ENCODE peak calls at places on chromosomes 1 and 21, in four cellular contexts. One of them, this sample, is unnamed.

GRCh38 chr1:202107321-202107761 is 15.4 kb upstream of the GPR37L1 start:
- DNase-seq in Calu3: peak
- DNase-seq in activated CD8-positive, alpha-beta T cell treated with anti-CD3 and anti-CD28 coated beads for 36 hours: no peak
- DNase-seq in fibroblast of lung: no peak
- DNase-seq in this sample: no peak

GRCh38 chr1:45864765-45865164 is 61.4 kb downstream of the MAST2 start:
- DNase-seq in Calu3: no peak
- DNase-seq in activated CD8-positive, alpha-beta T cell treated with anti-CD3 and anti-CD28 coated beads for 36 hours: no peak
- DNase-seq in fibroblast of lung: peak
- DNase-seq in this sample: no peak

GRCh38 chr1:203657735-203658134 is 31.1 kb downstream of the ATP2B4 start:
- DNase-seq in Calu3: no peak
- DNase-seq in activated CD8-positive, alpha-beta T cell treated with anti-CD3 and anti-CD28 coated beads for 36 hours: no peak
- DNase-seq in fibroblast of lung: no peak
- DNase-seq in this sample: no peak

GRCh38 chr1:157240495-157241184 is 102.4 kb upstream of the ETV3 start:
- DNase-seq in Calu3: peak
- DNase-seq in activated CD8-positive, alpha-beta T cell treated with anti-CD3 and anti-CD28 coated beads for 36 hours: no peak
- DNase-seq in fibroblast of lung: no peak
- DNase-seq in this sample: no peak

GRCh38 chr1:4088676-4089075 is 188.6 kb upstream of the C1orf174 start:
- DNase-seq in Calu3: no peak
- DNase-seq in activated CD8-positive, alpha-beta T cell treated with anti-CD3 and anti-CD28 coated beads for 36 hours: no peak
- DNase-seq in fibroblast of lung: no peak
- DNase-seq in this sample: no peak

GRCh38 chr1:78715181-78715661 is 65.6 kb downstream of the IFI44 start:
- DNase-seq in Calu3: no peak
- DNase-seq in activated CD8-positive, alpha-beta T cell treated with anti-CD3 and anti-CD28 coated beads for 36 hours: no peak
- DNase-seq in fibroblast of lung: peak
- DNase-seq in this sample: no peak

GRCh38 chr1:30135729-30136128 is 587.7 kb downstream of the MATN1 start:
- DNase-seq in Calu3: no peak
- DNase-seq in activated CD8-positive, alpha-beta T cell treated with anti-CD3 and anti-CD28 coated beads for 36 hours: no peak
- DNase-seq in fibroblast of lung: no peak
- DNase-seq in this sample: no peak

GRCh38 chr1:178916448-178917174 is 45.7 kb upstream of the ANGPTL1 start:
- DNase-seq in Calu3: no peak
- DNase-seq in activated CD8-positive, alpha-beta T cell treated with anti-CD3 and anti-CD28 coated beads for 36 hours: no peak
- DNase-seq in fibroblast of lung: peak
- DNase-seq in this sample: no peak

GRCh38 chr21:38386967-38387366 is 111.3 kb downstream of the ERG start:
- DNase-seq in Calu3: no peak
- DNase-seq in activated CD8-positive, alpha-beta T cell treated with anti-CD3 and anti-CD28 coated beads for 36 hours: peak
- DNase-seq in fibroblast of lung: peak
- DNase-seq in this sample: no peak

GRCh38 chr1:161032409-161032808 is 6.4 kb downstream of the TSTD1 start:
- DNase-seq in Calu3: no peak
- DNase-seq in activated CD8-positive, alpha-beta T cell treated with anti-CD3 and anti-CD28 coated beads for 36 hours: no peak
- DNase-seq in fibroblast of lung: no peak
- DNase-seq in this sample: no peak

GRCh38 chr1:82246050-82246449 is 445.3 kb downstream of the ADGRL2 start:
- DNase-seq in Calu3: no peak
- DNase-seq in activated CD8-positive, alpha-beta T cell treated with anti-CD3 and anti-CD28 coated beads for 36 hours: no peak
- DNase-seq in fibroblast of lung: no peak
- DNase-seq in this sample: no peak
- TF ChIP-seq CTCF in Calu3: no peak
- TF ChIP-seq CTCF in activated CD8-positive, alpha-beta T cell treated with anti-CD3 and anti-CD28 coated beads for 36 hours: no peak
- TF ChIP-seq CTCF in fibroblast of lung: no peak
- TF ChIP-seq CTCF in this sample: no peak

GRCh38 chr1:100536031-100536430 is 1.9 kb upstream of the GPR88 start:
- DNase-seq in Calu3: no peak
- DNase-seq in activated CD8-positive, alpha-beta T cell treated with anti-CD3 and anti-CD28 coated beads for 36 hours: no peak
- DNase-seq in fibroblast of lung: no peak
- DNase-seq in this sample: peak
- TF ChIP-seq CTCF in Calu3: no peak
- TF ChIP-seq CTCF in activated CD8-positive, alpha-beta T cell treated with anti-CD3 and anti-CD28 coated beads for 36 hours: no peak
- TF ChIP-seq CTCF in fibroblast of lung: no peak
- TF ChIP-seq CTCF in this sample: no peak

GRCh38 chr1:115166531-115167091 is 77.3 kb upstream of the TSPAN2 start:
- DNase-seq in Calu3: no peak
- DNase-seq in activated CD8-positive, alpha-beta T cell treated with anti-CD3 and anti-CD28 coated beads for 36 hours: no peak
- DNase-seq in fibroblast of lung: peak
- DNase-seq in this sample: no peak
- TF ChIP-seq CTCF in Calu3: no peak
- TF ChIP-seq CTCF in activated CD8-positive, alpha-beta T cell treated with anti-CD3 and anti-CD28 coated beads for 36 hours: no peak
- TF ChIP-seq CTCF in fibroblast of lung: no peak
- TF ChIP-seq CTCF in this sample: no peak

DNA sequence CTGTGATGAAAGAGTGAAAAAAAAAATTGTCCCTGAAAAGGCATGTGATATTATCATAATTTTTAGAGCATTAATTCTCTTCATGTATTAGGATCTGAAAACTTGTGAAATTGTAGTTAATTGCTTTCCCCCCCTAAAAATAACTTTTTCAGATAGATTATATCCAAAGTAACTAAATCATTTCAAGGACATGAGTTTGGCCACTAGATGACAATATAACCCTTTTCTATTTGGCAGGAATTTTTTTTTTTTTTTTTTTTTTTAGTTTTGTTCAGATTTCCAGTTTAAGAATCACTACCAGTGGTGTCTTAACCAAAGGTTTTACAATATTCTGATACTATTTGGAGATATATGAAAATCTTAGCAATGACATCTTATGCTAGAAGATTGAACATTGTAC is 370.8 kb downstream of the AMY1C start:
- DNase-seq in Calu3: no peak
- DNase-seq in activated CD8-positive, alpha-beta T cell treated with anti-CD3 and anti-CD28 coated beads for 36 hours: no peak
- DNase-seq in fibroblast of lung: no peak
- DNase-seq in this sample: no peak
- TF ChIP-seq CTCF in Calu3: no peak
- TF ChIP-seq CTCF in activated CD8-positive, alpha-beta T cell treated with anti-CD3 and anti-CD28 coated beads for 36 hours: no peak
- TF ChIP-seq CTCF in fibroblast of lung: no peak
- TF ChIP-seq CTCF in this sample: no peak

GRCh38 chr1:27099154-27099903 is 55.6 kb downstream of the SLC9A1 start:
- DNase-seq in Calu3: no peak
- DNase-seq in activated CD8-positive, alpha-beta T cell treated with anti-CD3 and anti-CD28 coated beads for 36 hours: peak
- DNase-seq in fibroblast of lung: peak
- DNase-seq in this sample: peak
- TF ChIP-seq CTCF in Calu3: no peak
- TF ChIP-seq CTCF in activated CD8-positive, alpha-beta T cell treated with anti-CD3 and anti-CD28 coated beads for 36 hours: no peak
- TF ChIP-seq CTCF in fibroblast of lung: no peak
- TF ChIP-seq CTCF in this sample: no peak

GRCh38 chr1:195580988-195581387 is 1027.3 kb downstream of the KCNT2 start:
- DNase-seq in Calu3: no peak
- DNase-seq in activated CD8-positive, alpha-beta T cell treated with anti-CD3 and anti-CD28 coated beads for 36 hours: no peak
- DNase-seq in fibroblast of lung: no peak
- DNase-seq in this sample: no peak
- TF ChIP-seq CTCF in Calu3: no peak
- TF ChIP-seq CTCF in activated CD8-positive, alpha-beta T cell treated with anti-CD3 and anti-CD28 coated beads for 36 hours: no peak
- TF ChIP-seq CTCF in fibroblast of lung: no peak
- TF ChIP-seq CTCF in this sample: no peak

DNA sequence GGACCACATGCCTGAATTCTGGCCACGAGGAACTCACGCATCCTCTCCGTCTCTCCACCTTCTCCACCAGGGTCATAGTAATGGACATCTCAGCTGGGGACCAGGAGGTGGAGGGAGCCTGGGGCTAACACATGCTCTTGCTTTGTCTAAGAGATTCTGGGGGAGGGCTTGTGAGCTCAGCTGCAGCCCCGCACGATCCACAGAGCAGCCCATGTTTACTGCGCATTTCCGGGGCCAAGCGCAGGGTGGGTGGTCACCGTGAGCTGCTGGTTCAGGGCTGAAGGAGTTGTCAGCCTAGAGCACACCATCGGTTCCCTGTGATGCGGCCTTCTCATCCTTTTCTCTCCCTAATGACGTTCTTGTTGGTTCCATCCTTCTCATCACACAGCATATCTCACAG is 7.5 kb upstream of the TFF2 start:
- DNase-seq in Calu3: no peak
- DNase-seq in activated CD8-positive, alpha-beta T cell treated with anti-CD3 and anti-CD28 coated beads for 36 hours: no peak
- DNase-seq in fibroblast of lung: no peak
- DNase-seq in this sample: no peak
- TF ChIP-seq CTCF in Calu3: no peak
- TF ChIP-seq CTCF in activated CD8-positive, alpha-beta T cell treated with anti-CD3 and anti-CD28 coated beads for 36 hours: no peak
- TF ChIP-seq CTCF in fibroblast of lung: no peak
- TF ChIP-seq CTCF in this sample: no peak

DNA sequence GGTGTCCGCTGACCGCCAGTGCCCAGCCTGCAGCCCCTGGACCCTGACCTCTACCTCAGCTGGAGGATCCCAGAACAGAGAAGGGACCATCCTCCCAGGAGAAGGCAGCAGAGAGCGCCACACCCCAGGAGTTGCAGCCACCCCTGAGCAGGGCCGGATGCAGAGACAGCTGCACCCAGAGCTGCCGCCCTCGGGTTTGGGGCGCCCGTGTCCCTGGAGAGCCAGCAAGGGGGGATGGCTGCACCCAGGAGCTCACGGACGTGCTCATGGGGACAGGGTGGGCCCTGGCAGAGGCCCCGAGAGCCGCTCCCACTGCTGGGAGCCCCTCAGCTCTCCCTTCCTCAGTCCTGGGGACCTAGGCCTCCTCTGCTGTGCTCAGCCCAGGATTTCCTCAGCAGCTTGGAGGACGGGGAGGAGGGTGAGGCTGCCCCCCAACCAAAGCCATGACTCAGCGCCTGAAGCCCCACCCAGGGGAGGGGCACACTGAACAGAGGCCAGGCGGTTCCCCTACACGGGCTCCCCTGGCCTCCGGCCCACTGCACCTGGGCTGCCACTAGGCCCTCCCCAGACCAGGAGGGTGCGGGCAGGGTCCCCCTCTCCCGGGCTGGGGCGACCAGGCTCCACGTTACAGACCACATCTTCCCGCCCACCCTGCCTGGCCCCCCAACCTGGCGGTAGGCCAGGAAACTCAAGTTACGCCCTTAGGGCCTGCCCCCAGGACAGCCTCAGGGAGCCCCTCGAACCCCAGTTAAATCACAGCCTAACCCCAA is 2.2 kb downstream of the ACAP3 start:
- DNase-seq in Calu3: peak
- DNase-seq in activated CD8-positive, alpha-beta T cell treated with anti-CD3 and anti-CD28 coated beads for 36 hours: peak
- DNase-seq in fibroblast of lung: peak
- DNase-seq in this sample: peak
- TF ChIP-seq CTCF in Calu3: no peak
- TF ChIP-seq CTCF in activated CD8-positive, alpha-beta T cell treated with anti-CD3 and anti-CD28 coated beads for 36 hours: no peak
- TF ChIP-seq CTCF in fibroblast of lung: no peak
- TF ChIP-seq CTCF in this sample: no peak